ENCODE peak calls at places on chromosomes 12 and 14, in seven cellular contexts. X, H, L, N, I, B and T are unnamed samples.

GRCh38 chr12:130018614-130019013 is 114.8 kb upstream of the TMEM132D start:
- DNase-seq in B (no peak), N (no peak), L (no peak), H (no peak), X (no peak), I (no peak), T (no peak)

GRCh38 chr12:94595152-94595551 is 55.2 kb downstream of the TMCC3 start:
- DNase-seq in H (no peak), I (no peak), N (no peak), X (no peak), B (no peak), L (no peak), T (no peak)

GRCh38 chr14:102882233-102882906 is 40.1 kb upstream of the AMN start:
- DNase-seq in X (no peak), B (no peak), N (no peak), H (no peak), L (no peak), I (no peak), T (no peak)

GRCh38 chr14:105043656-105044055 is 21.6 kb downstream of the GPR132 start:
- DNase-seq in I (no peak), N (no peak), L (no peak), X (no peak), B (no peak), H (no peak), T (no peak)

GRCh38 chr12:63940295-63940997 is 95.9 kb downstream of the SRGAP1 start:
- DNase-seq in X (peak), H (no peak), B (no peak), N (no peak), I (no peak), L (no peak), T (no peak)

GRCh38 chr14:58824106-58824505 is 186.3 kb downstream of the DACT1 start:
- DNase-seq in X (no peak), I (no peak), H (no peak), B (peak), L (no peak), N (no peak), T (no peak)

GRCh38 chr12:43210437-43211197 is 341.4 kb downstream of the ADAMTS20 start:
- DNase-seq in N (no peak), B (peak), I (peak), H (no peak), L (no peak), X (peak), T (no peak)

GRCh38 chr14:23301969-23302289 is 730 bp downstream of the PPP1R3E start:
- DNase-seq in H (no peak), L (no peak), N (no peak), B (no peak), X (no peak), I (no peak), T (no peak)

GRCh38 chr12:25388216-25388615 is 137.5 kb upstream of the KRAS start:
- DNase-seq in X (no peak), H (peak), L (no peak), I (no peak), B (peak), N (no peak), T (no peak)

GRCh38 chr12:79841248-79841877 is 93.5 kb downstream of the PPP1R12A start:
- DNase-seq in B (no peak), X (peak), I (no peak), L (no peak), N (no peak), H (no peak), T (no peak)

GRCh38 chr14:39218171-39218769 is 15.4 kb upstream of the MIA2 start:
- DNase-seq in L (no peak), X (peak), B (peak), H (no peak), I (no peak), N (no peak), T (peak)

GRCh38 chr14:22556021-22556989 is 32.7 kb downstream of the DAD1 start:
- DNase-seq in X (peak), I (peak), H (peak), N (peak), L (peak), B (peak), T (no peak)

GRCh38 chr14:75247286-75247922 is 31.2 kb upstream of the FOS start:
- DNase-seq in I (no peak), L (no peak), N (no peak), H (no peak), X (no peak), B (no peak), T (no peak)

GRCh38 chr12:13945641-13946040 is 35.8 kb downstream of the GRIN2B start:
- DNase-seq in H (no peak), L (no peak), I (no peak), X (no peak), B (peak), N (no peak), T (no peak)

GRCh38 chr14:77120771-77121743 is 20.5 kb downstream of the ZDHHC22 start:
- DNase-seq in H (no peak), N (no peak), B (no peak), I (no peak), X (no peak), L (no peak), T (no peak)

GRCh38 chr14:99918781-99919180 is 125.6 kb downstream of the EML1 start:
- DNase-seq in H (no peak), I (no peak), N (no peak), X (no peak), B (no peak), L (no peak), T (no peak)

GRCh38 chr14:77023001-77023996 is 5.2 kb downstream of the IRF2BPL start:
- DNase-seq in I (peak), X (peak), H (peak), N (no peak), L (no peak), B (peak), T (peak)

GRCh38 chr12:67067453-67068203 is 201.5 kb upstream of the CAND1 start:
- DNase-seq in B (no peak), L (no peak), X (no peak), N (no peak), H (no peak), I (no peak), T (no peak)

GRCh38 chr12:63083046-63083445 is 68.0 kb downstream of the AVPR1A start:
- DNase-seq in H (no peak), N (no peak), B (no peak), I (no peak), L (no peak), X (no peak), T (no peak)

GRCh38 chr14:89906000-89906399 is 48.5 kb downstream of the EFCAB11 start:
- DNase-seq in L (no peak), N (no peak), H (no peak), I (no peak), X (no peak), B (no peak), T (no peak)

GRCh38 chr14:69535230-69535848 is 39.3 kb downstream of the CCDC177 start:
- DNase-seq in X (peak), L (peak), B (peak), N (no peak), H (peak), I (peak), T (peak)

GRCh38 chr12:114265036-114265435 is 140.9 kb downstream of the TBX5 start:
- DNase-seq in L (no peak), X (peak), B (peak), H (no peak), I (no peak), N (no peak), T (no peak)

GRCh38 chr12:13404111-13404628 is 207.6 kb downstream of the EMP1 start:
- DNase-seq in I (no peak), L (no peak), X (no peak), B (no peak), N (no peak), H (no peak), T (no peak)

GRCh38 chr14:92437309-92437708 is 76.3 kb upstream of the RIN3 start:
- DNase-seq in N (no peak), L (no peak), X (no peak), H (no peak), I (no peak), B (no peak), T (no peak)

GRCh38 chr12:44015333-44015941 is 179.6 kb downstream of the TMEM117 start:
- DNase-seq in I (peak), X (peak), L (no peak), H (no peak), N (no peak), B (peak), T (peak)

GRCh38 chr14:50347521-50347920 is 35.4 kb downstream of the DMAC2L start:
- DNase-seq in H (no peak), N (no peak), L (no peak), I (peak), B (peak), X (peak), T (no peak)

GRCh38 chr14:100361626-100362025 is 38.5 kb downstream of the SLC25A47 start:
- DNase-seq in H (no peak), I (no peak), N (no peak), L (no peak), X (no peak), B (no peak), T (no peak)

GRCh38 chr12:122491991-122492390 is 8.7 kb downstream of the ZCCHC8 start:
- DNase-seq in H (no peak), N (no peak), L (no peak), X (no peak), B (no peak), I (no peak), T (no peak)

GRCh38 chr14:67167420-67168109 is 21.7 kb upstream of the GARIN2 start:
- DNase-seq in I (no peak), N (no peak), X (peak), H (no peak), B (peak), L (no peak), T (no peak)
- H3K4me3 ChIP-seq in I (no peak), N (no peak), X (no peak), H (no peak), B (no peak), L (no peak), T (no peak)

GRCh38 chr12:120260607-120261006 is 4.9 kb downstream of the PXN start:
- DNase-seq in L (no peak), X (no peak), N (no peak), H (no peak), I (no peak), B (no peak), T (no peak)
- H3K4me3 ChIP-seq in L (no peak), X (no peak), N (no peak), H (no peak), I (no peak), B (no peak), T (no peak)

DNA sequence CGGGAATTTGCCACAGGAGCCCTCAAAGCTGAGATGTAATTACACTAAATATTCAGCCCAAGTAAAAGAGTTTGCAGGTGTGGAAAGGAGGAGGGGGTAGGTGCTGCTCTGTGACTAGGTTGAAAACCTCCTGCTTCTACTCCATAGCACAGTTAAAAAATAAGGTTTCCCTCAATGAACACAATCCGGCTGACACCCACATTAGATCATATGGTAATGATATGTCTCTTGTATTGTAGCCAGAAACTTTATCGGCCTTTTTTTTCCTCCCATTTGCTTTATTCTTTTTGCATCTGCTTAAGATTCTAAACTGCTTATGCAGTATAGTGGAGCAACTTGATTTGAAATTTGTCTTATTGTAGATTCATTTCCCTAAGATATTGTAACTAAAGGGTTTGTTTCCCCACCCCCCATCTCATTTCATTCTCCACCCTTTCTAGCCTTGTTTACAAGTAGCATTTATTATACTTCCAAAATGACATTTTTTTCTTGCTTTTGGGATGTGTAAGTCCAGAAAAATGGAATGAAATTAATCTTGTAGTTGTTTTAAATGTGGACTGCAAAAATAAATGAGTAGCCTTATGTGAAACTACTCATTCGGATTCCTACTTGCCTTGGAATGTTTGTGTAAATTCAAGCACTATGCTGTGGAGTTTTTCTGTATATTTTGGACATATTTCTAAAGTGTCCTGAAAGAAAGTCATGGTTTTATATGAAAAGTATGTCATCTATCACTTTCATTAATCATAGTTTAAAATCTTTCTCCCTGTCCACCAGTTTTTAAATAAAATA is at the start of gene DCN:
- DNase-seq in L (no peak), H (no peak), N (no peak), I (peak), B (peak), X (peak), T (no peak)
- H3K4me3 ChIP-seq in L (no peak), H (no peak), N (peak), I (peak), B (peak), X (peak), T (no peak)

GRCh38 chr14:36233217-36233616 is 56.7 kb upstream of the PTCSC3 start:
- DNase-seq in N (no peak), I (no peak), B (no peak), L (no peak), H (no peak), X (no peak), T (no peak)

GRCh38 chr14:36226164-36226563 is 49.6 kb upstream of the PTCSC3 start:
- DNase-seq in H (no peak), X (no peak), L (no peak), B (no peak), I (no peak), N (no peak), T (no peak)

GRCh38 chr14:36227802-36228201 is 51.3 kb upstream of the PTCSC3 start:
- DNase-seq in I (no peak), B (no peak), X (no peak), H (peak), L (no peak), N (no peak), T (no peak)

GRCh38 chr14:36227344-36227743 is 50.8 kb upstream of the PTCSC3 start:
- DNase-seq in X (no peak), B (no peak), I (no peak), H (no peak), N (no peak), L (no peak), T (no peak)

DNA sequence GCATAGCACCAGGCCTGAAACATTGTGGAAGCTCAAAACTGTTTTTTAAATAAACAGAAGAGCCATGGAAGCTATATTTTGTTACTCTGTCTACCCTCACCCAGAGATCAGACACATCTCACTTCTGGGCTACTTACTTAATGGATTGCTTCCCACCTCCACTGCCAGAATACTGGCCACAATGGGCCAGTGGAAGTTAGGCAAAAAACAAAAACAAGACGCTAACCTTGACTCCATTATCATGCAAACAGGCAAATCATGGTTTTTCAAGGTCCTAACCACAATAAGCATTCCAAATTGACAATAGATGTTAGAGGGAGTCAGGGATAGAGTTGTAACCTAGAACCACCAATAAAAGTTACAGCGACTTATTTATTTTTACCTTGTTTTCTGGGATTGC is 52.7 kb upstream of the PTCSC3 start:
- DNase-seq in I (no peak), N (no peak), B (no peak), L (no peak), H (no peak), X (no peak), T (no peak)
- H3K4me3 ChIP-seq in I (no peak), N (no peak), B (no peak), L (no peak), H (no peak), X (no peak), T (no peak)

DNA sequence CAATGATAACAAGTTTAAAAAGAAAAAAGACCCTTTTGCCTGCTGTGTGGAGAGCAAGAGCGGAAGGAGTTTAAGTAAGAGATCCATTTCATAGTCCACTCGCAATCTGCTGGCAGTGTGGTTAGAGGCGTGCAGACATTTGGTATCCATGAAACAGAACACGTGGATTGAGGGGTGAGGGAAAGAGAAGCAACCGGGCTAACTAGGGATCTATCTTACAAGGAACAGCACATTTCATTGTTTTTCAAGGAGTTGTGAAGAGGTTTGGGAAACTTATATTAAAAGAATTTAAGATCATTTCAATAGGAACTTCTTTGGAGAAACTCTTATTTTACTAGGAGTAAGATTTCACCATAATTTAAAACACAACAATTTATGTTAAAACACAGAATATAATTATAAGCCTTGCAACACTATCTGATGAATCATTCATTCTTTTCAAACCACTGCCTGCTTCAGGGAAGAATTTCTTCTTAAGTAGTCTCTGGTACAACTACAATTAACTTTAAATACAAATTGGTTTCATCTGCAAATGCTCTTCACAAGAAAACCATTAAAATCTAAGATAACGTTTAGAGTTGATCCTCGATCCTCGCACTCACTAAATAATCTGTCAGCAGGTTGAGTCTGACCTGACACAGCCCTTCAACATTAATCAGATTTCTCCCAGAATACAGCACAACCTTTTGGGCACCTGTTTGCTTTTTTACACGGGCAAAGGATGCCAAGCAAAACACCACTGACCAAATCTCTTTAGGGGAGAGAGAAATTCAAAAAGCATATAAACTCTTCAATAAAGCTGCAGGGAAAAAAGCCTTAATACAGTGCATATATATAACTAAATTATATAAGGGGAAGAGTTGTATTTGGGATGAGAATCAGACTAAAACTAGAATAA is 27.4 kb downstream of the PPTC7 start:
- DNase-seq in N (no peak), L (no peak), X (peak), H (no peak), B (peak), I (peak), T (no peak)
- H3K4me3 ChIP-seq in N (no peak), L (no peak), X (no peak), H (no peak), B (peak), I (peak), T (no peak)